ENCODE peak calls at places on chromosomes 1 and 21, in four cellular contexts. R, A, Q and L are unnamed samples.

GRCh38 chr1:180247061-180247460 is 17.0 kb downstream of the LHX4 start:
- DNase-seq in R (peak; percentile 74), A (no peak), Q (no peak), L (no peak)

GRCh38 chr1:110672001-110672752 is 2.6 kb downstream of the KCNA3 start:
- DNase-seq in R (peak; percentile 71), A (peak; percentile 51), Q (no peak), L (no peak)

GRCh38 chr1:68231627-68232303 is 558 bp downstream of the WLS start:
- DNase-seq in R (no peak), A (no peak), Q (no peak), L (no peak)

GRCh38 chr1:65769621-65770020 is 23.1 kb upstream of the PDE4B start:
- DNase-seq in A (no peak), Q (no peak), R (no peak), L (no peak)

GRCh38 chr1:177077734-177078489 is 86.6 kb downstream of the ASTN1 start:
- DNase-seq in R (no peak), Q (no peak), A (no peak), L (no peak)

GRCh38 chr1:50424940-50425375 is 1.7 kb upstream of the DMRTA2 start:
- DNase-seq in R (no peak), A (no peak), Q (no peak), L (no peak)

GRCh38 chr1:84344286-84344685 is 42.8 kb downstream of the SAMD13 start:
- DNase-seq in Q (no peak), R (peak; percentile 1), A (no peak), L (no peak)

GRCh38 chr1:31581821-31582810 is 5.8 kb downstream of the TINAGL1 start:
- DNase-seq in A (no peak), R (no peak), Q (no peak), L (no peak)

GRCh38 chr1:182794802-182795201 is 5.2 kb downstream of the NPL start:
- DNase-seq in A (peak; percentile 44), Q (no peak), R (peak; percentile 18), L (no peak)

GRCh38 chr1:110412576-110412975 is 5.1 kb upstream of the LAMTOR5 start:
- DNase-seq in R (peak; percentile 49), Q (peak; percentile 24), A (peak; percentile 85), L (peak; percentile 46)

GRCh38 chr1:28718166-28718565 is 18.6 kb upstream of the YTHDF2 start:
- DNase-seq in A (no peak), Q (no peak), R (no peak), L (no peak)

GRCh38 chr1:198030682-198031081 is 113.5 kb downstream of the LHX9 start:
- DNase-seq in A (no peak), Q (no peak), R (no peak), L (no peak)

GRCh38 chr1:229640455-229640854 is 14.4 kb downstream of the URB2 start:
- DNase-seq in A (no peak), Q (no peak), R (no peak), L (no peak)

GRCh38 chr1:82464362-82464931 is 663.7 kb downstream of the ADGRL2 start:
- DNase-seq in R (no peak), Q (no peak), A (no peak), L (no peak)

GRCh38 chr1:112714313-112715263 is 544 bp downstream of the PPM1J start:
- DNase-seq in A (peak; percentile 45), Q (no peak), R (no peak), L (no peak)

GRCh38 chr1:46301406-46302090 is 1.9 kb downstream of the LRRC41 start:
- DNase-seq in Q (no peak), R (no peak), A (peak; percentile 74), L (no peak)

GRCh38 chr1:58465825-58466617 is 80.5 kb downstream of the OMA1 start:
- DNase-seq in A (no peak), R (no peak), Q (no peak), L (no peak)

GRCh38 chr1:185555743-185556142 is 178.4 kb upstream of the HMCN1 start:
- DNase-seq in R (no peak), Q (no peak), A (no peak), L (no peak)

GRCh38 chr1:50977575-50978143 is 7.6 kb downstream of the CDKN2C start:
- DNase-seq in Q (no peak), R (no peak), A (peak; percentile 89), L (peak; percentile 34)

GRCh38 chr1:44646276-44646675 is 28.0 kb downstream of the TMEM53 start:
- DNase-seq in Q (no peak), A (no peak), R (no peak), L (no peak)

GRCh38 chr1:9400425-9401079 is 107.9 kb downstream of the SPSB1 start:
- DNase-seq in R (no peak), A (no peak), Q (no peak), L (peak; percentile 55)

GRCh38 chr21:33207471-33208149 is 22.1 kb upstream of the IFNAR2 start:
- DNase-seq in R (no peak), Q (no peak), A (no peak), L (no peak)

GRCh38 chr1:178935610-178936009 is 64.7 kb upstream of the ANGPTL1 start:
- DNase-seq in A (no peak), Q (no peak), R (no peak), L (no peak)

GRCh38 chr1:206924549-206925115 is 2.9 kb upstream of the FCMR start:
- DNase-seq in A (no peak), Q (no peak), R (no peak), L (no peak)

GRCh38 chr1:8343044-8343443 is 25.1 kb downstream of the SLC45A1 start:
- DNase-seq in Q (no peak), R (no peak), A (no peak), L (no peak)
- TF ChIP-seq POLR2AphosphoS5 in Q (no peak), R (no peak), A (no peak), L (no peak)

GRCh38 chr1:231192620-231193163 is 30.8 kb downstream of the TRIM67 start:
- DNase-seq in R (no peak), A (no peak), Q (no peak), L (no peak)
- TF ChIP-seq SPI1 in R (no peak), A (no peak), Q (no peak), L (no peak)

DNA sequence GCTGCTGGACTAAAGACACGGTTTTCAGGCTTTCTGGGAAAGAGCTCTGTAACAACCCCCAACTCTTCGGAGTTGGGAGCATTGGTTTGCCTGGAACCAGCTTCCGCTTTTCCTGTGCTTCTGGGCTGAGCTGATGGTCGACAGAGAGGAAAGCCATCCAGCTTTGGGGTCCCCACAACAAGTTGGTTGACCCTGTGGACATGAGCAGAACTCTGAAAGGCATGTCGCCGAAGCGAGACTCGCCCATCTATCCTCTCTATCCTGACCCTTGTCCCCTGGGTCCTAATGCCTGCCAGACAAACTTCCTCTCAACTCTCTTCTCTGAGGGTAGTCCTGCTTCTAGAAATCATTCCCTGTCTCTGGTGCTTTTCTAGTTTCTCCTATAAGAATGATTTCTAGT is 31.9 kb upstream of the FCGR2A start:
- DNase-seq in Q (no peak), R (no peak), A (no peak), L (no peak)
- TF ChIP-seq POLR2AphosphoS5 in Q (no peak), R (no peak), A (no peak), L (no peak)

DNA sequence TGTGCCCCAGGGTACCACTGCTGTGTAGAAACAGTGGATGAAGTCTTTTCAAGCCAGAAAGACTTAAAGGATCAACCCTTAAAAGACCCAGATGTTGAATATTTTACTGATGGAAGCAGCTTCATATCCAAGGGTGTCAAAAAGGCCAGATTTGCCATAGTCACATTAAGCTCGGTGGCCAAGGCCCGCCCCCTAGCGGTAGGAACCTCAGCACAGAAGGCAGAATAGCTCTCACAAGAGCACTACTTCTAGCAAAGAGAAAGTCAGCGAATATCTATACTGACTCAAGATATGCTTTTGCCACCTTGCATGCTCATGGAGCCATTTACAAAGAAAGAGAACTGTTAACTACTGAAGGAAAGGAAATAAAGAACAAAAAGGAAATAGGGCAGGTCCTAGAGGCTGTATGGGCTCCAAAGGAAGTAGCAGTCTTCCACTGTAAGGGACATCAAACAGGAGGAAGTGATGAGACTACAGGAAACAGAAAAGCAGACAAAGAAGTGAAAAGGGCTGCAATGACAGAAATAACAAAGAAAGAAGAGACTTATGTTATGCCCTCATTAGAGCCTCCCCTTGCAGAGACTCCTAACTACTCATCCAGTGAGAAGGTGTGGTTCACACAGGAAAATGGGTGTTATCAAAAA is 90.5 kb downstream of the LIPI start:
- DNase-seq in A (peak; percentile 52), R (peak; percentile 4), Q (peak; percentile 23), L (no peak)
- TF ChIP-seq SPI1 in A (no peak), R (no peak), Q (no peak), L (no peak)

DNA sequence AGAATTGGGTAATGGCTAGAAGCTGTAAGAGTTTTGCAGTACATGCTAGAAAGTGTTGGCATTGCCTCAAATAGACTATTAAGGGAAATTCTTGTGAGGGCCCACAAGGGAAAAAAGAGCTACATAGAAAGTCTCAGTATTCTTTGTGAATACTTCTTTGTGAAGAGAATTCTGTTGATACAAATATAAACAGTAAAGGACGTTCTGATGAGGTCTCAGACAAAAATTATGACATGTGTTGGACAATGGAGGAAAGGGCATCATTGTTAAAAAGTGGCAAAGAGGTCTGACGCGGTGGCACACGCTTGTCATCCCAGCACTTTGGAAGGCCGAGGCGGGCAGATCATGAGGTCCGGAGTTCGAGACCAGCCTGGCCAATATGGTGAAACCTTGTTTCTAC is 458.9 kb downstream of the NCAM2 start:
- DNase-seq in A (no peak), R (no peak), Q (no peak), L (no peak)
- TF ChIP-seq POLR2AphosphoS5 in A (no peak), R (no peak), Q (no peak), L (no peak)

GRCh38 chr1:41542196-41542955 is 57.9 kb upstream of the EDN2 start:
- DNase-seq in Q (no peak), A (no peak), R (no peak), L (no peak)
- TF ChIP-seq SPI1 in Q (no peak), A (no peak), R (no peak), L (no peak)

DNA sequence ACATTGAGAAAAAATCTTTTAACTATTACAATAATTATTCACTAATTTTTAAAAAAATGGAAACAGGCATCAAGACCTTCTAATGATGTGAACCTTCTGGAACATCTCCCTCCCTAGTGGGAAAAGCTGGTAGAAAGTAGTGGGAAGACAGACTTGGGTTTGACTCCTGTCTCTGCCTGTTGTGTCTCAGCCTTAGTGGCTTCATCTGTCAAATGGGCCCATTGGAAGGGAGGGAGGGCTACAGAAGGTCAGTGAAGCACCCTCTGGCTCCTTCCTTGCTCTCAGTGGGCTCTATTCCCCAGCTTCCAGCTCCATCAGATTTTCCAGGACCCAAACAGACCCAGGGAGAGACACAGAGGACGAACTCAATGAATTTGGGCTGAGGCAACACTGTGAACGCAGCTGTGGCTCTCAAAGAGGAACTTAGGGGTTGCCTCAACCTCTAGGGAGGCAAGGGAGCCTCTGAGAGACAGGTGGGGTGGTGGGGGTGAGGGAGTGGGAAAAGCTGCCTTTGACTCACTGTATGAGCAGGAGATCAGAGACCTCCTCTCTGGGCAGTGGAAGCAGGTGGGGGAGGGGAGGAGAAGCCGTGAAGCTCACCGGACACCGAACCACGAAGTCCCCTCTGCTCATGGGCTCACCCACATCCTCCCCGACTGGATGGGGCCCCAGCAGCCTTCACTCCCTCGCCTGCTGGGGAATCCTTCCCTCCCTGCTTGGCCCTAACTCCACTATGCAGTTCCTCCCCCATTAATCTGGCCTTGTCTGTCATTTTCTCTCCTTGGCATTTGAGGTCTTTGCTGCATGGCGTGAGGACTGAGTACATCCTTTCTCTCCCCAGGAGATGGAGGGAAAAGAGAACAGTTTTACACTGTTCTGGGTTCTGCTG is 4.5 kb downstream of the CNR2 start:
- DNase-seq in Q (peak; percentile 82), A (peak; percentile 56), R (peak; percentile 90), L (no peak)
- TF ChIP-seq POLR2AphosphoS5 in Q (peak; percentile 32), A (no peak), R (peak; percentile 95), L (no peak)